ENCODE peak calls at places on chromosome 7, in six cellular contexts. One of them, this sample, is unnamed.

GRCh38 chr7:43954524-43955228 is 28.4 kb downstream of the UBE2D4 start:
- DNase-seq in NCI-H1092 treated with DMSO at 0.1 percent for 48 hours: no peak
- DNase-seq in NCI-H345: peak
- DNase-seq in NCI-H69: peak
- DNase-seq in aorta: no peak
- DNase-seq in HL-60: peak
- DNase-seq in this sample: peak

GRCh38 chr7:148379693-148380092 is 210.9 kb upstream of the C7orf33 start:
- DNase-seq in NCI-H345: no peak
- DNase-seq in aorta: no peak
- DNase-seq in NCI-H1092 treated with DMSO at 0.1 percent for 48 hours: no peak
- DNase-seq in NCI-H69: no peak
- DNase-seq in HL-60: no peak
- DNase-seq in this sample: no peak

GRCh38 chr7:98398567-98399372 is 2.1 kb downstream of the BAIAP2L1 start:
- DNase-seq in NCI-H69: peak
- DNase-seq in aorta: no peak
- DNase-seq in NCI-H345: no peak
- DNase-seq in NCI-H1092 treated with DMSO at 0.1 percent for 48 hours: no peak
- DNase-seq in HL-60: no peak
- DNase-seq in this sample: peak

GRCh38 chr7:70612811-70613210 is 519.1 kb upstream of the GALNT17 start:
- DNase-seq in HL-60: no peak
- DNase-seq in NCI-H345: peak
- DNase-seq in NCI-H1092 treated with DMSO at 0.1 percent for 48 hours: peak
- DNase-seq in aorta: no peak
- DNase-seq in NCI-H69: peak
- DNase-seq in this sample: no peak

GRCh38 chr7:77326131-77326530 is 90.0 kb downstream of the GSAP start:
- DNase-seq in HL-60: no peak
- DNase-seq in aorta: no peak
- DNase-seq in NCI-H69: no peak
- DNase-seq in NCI-H1092 treated with DMSO at 0.1 percent for 48 hours: no peak
- DNase-seq in NCI-H345: no peak
- DNase-seq in this sample: no peak

GRCh38 chr7:111732923-111733322 is 170.6 kb upstream of the IMMP2L start:
- DNase-seq in aorta: no peak
- DNase-seq in HL-60: no peak
- DNase-seq in NCI-H345: no peak
- DNase-seq in NCI-H69: no peak
- DNase-seq in NCI-H1092 treated with DMSO at 0.1 percent for 48 hours: no peak
- DNase-seq in this sample: no peak

GRCh38 chr7:99036531-99037175 is 107.3 kb downstream of the SMURF1 start:
- DNase-seq in NCI-H1092 treated with DMSO at 0.1 percent for 48 hours: no peak
- DNase-seq in NCI-H69: peak
- DNase-seq in aorta: no peak
- DNase-seq in NCI-H345: no peak
- DNase-seq in HL-60: peak
- DNase-seq in this sample: no peak

GRCh38 chr7:353746-354325 is 63.9 kb downstream of the FOXL3 start:
- DNase-seq in aorta: no peak
- DNase-seq in HL-60: no peak
- DNase-seq in NCI-H345: no peak
- DNase-seq in NCI-H69: no peak
- DNase-seq in NCI-H1092 treated with DMSO at 0.1 percent for 48 hours: no peak
- DNase-seq in this sample: no peak

GRCh38 chr7:47570649-47571050 is 11.3 kb downstream of the TNS3 start:
- DNase-seq in HL-60: no peak
- DNase-seq in NCI-H1092 treated with DMSO at 0.1 percent for 48 hours: peak
- DNase-seq in aorta: no peak
- DNase-seq in NCI-H345: no peak
- DNase-seq in NCI-H69: peak
- DNase-seq in this sample: no peak

GRCh38 chr7:80499350-80499955 is 12.4 kb downstream of the GNAT3 start:
- DNase-seq in aorta: no peak
- DNase-seq in NCI-H1092 treated with DMSO at 0.1 percent for 48 hours: no peak
- DNase-seq in NCI-H345: no peak
- DNase-seq in NCI-H69: peak
- DNase-seq in HL-60: no peak
- DNase-seq in this sample: no peak

GRCh38 chr7:82672078-82672477 is 228.5 kb upstream of the CACNA2D1 start:
- DNase-seq in HL-60: no peak
- DNase-seq in NCI-H1092 treated with DMSO at 0.1 percent for 48 hours: no peak
- DNase-seq in aorta: no peak
- DNase-seq in NCI-H69: no peak
- DNase-seq in NCI-H345: no peak
- DNase-seq in this sample: no peak

GRCh38 chr7:17520941-17521340 is 222.5 kb downstream of the AHR start:
- DNase-seq in aorta: no peak
- DNase-seq in HL-60: no peak
- DNase-seq in NCI-H1092 treated with DMSO at 0.1 percent for 48 hours: no peak
- DNase-seq in NCI-H345: no peak
- DNase-seq in NCI-H69: no peak
- DNase-seq in this sample: no peak

GRCh38 chr7:135207739-135208416 is 3.4 kb downstream of the WDR91 start:
- DNase-seq in NCI-H345: no peak
- DNase-seq in HL-60: no peak
- DNase-seq in aorta: no peak
- DNase-seq in NCI-H1092 treated with DMSO at 0.1 percent for 48 hours: no peak
- DNase-seq in NCI-H69: no peak
- DNase-seq in this sample: no peak

GRCh38 chr7:28036748-28037147 is 143.8 kb downstream of the JAZF1 start:
- DNase-seq in NCI-H345: no peak
- DNase-seq in aorta: no peak
- DNase-seq in NCI-H69: no peak
- DNase-seq in NCI-H1092 treated with DMSO at 0.1 percent for 48 hours: no peak
- DNase-seq in HL-60: no peak
- DNase-seq in this sample: no peak

GRCh38 chr7:101990811-101991418 is 173.5 kb downstream of the CUX1 start:
- DNase-seq in aorta: no peak
- DNase-seq in NCI-H345: no peak
- DNase-seq in NCI-H69: no peak
- DNase-seq in NCI-H1092 treated with DMSO at 0.1 percent for 48 hours: no peak
- DNase-seq in HL-60: no peak
- DNase-seq in this sample: no peak

GRCh38 chr7:101089876-101090275 is 4.6 kb downstream of the TRIM56 start:
- DNase-seq in HL-60: no peak
- DNase-seq in aorta: no peak
- DNase-seq in NCI-H345: no peak
- DNase-seq in NCI-H69: no peak
- DNase-seq in NCI-H1092 treated with DMSO at 0.1 percent for 48 hours: no peak
- DNase-seq in this sample: no peak

GRCh38 chr7:20749896-20750295 is 36.8 kb downstream of the SP8 start:
- DNase-seq in NCI-H69: no peak
- DNase-seq in HL-60: no peak
- DNase-seq in NCI-H345: no peak
- DNase-seq in aorta: no peak
- DNase-seq in NCI-H1092 treated with DMSO at 0.1 percent for 48 hours: no peak
- DNase-seq in this sample: no peak

GRCh38 chr7:1537631-1538412 is 7.3 kb downstream of the MAFK start:
- DNase-seq in HL-60: no peak
- DNase-seq in NCI-H69: peak
- DNase-seq in NCI-H1092 treated with DMSO at 0.1 percent for 48 hours: no peak
- DNase-seq in NCI-H345: no peak
- DNase-seq in aorta: peak
- DNase-seq in this sample: peak

GRCh38 chr7:2452074-2452507 is 24.1 kb downstream of the GRIFIN start:
- DNase-seq in NCI-H1092 treated with DMSO at 0.1 percent for 48 hours: peak
- DNase-seq in HL-60: peak
- DNase-seq in NCI-H345: no peak
- DNase-seq in aorta: no peak
- DNase-seq in NCI-H69: no peak
- DNase-seq in this sample: no peak

GRCh38 chr7:109836016-109836415 is 1254.9 kb upstream of the LRRN3 start:
- DNase-seq in NCI-H69: no peak
- DNase-seq in HL-60: no peak
- DNase-seq in aorta: no peak
- DNase-seq in NCI-H1092 treated with DMSO at 0.1 percent for 48 hours: no peak
- DNase-seq in NCI-H345: no peak
- DNase-seq in this sample: no peak

GRCh38 chr7:128259131-128260056 is 18.3 kb downstream of the LEP start:
- DNase-seq in NCI-H69: peak
- DNase-seq in NCI-H345: no peak
- DNase-seq in NCI-H1092 treated with DMSO at 0.1 percent for 48 hours: no peak
- DNase-seq in aorta: no peak
- DNase-seq in HL-60: no peak
- DNase-seq in this sample: no peak

GRCh38 chr7:122289426-122289825 is 15.1 kb downstream of the FEZF1 start:
- DNase-seq in aorta: no peak
- DNase-seq in NCI-H69: no peak
- DNase-seq in NCI-H1092 treated with DMSO at 0.1 percent for 48 hours: no peak
- DNase-seq in HL-60: no peak
- DNase-seq in NCI-H345: no peak
- DNase-seq in this sample: no peak

GRCh38 chr7:710161-710560 is 16.3 kb upstream of the DNAAF5 start:
- DNase-seq in HL-60: no peak
- DNase-seq in NCI-H69: no peak
- DNase-seq in NCI-H345: no peak
- DNase-seq in aorta: peak
- DNase-seq in NCI-H1092 treated with DMSO at 0.1 percent for 48 hours: no peak
- DNase-seq in this sample: no peak

GRCh38 chr7:128209229-128210035 is 31.6 kb upstream of the LEP start:
- DNase-seq in aorta: peak
- DNase-seq in NCI-H1092 treated with DMSO at 0.1 percent for 48 hours: peak
- DNase-seq in HL-60: peak
- DNase-seq in NCI-H69: peak
- DNase-seq in NCI-H345: peak
- DNase-seq in this sample: peak

GRCh38 chr7:133355325-133355708 is 102.4 kb downstream of the EXOC4 start:
- DNase-seq in NCI-H69: no peak
- DNase-seq in aorta: no peak
- DNase-seq in NCI-H345: no peak
- DNase-seq in HL-60: no peak
- DNase-seq in NCI-H1092 treated with DMSO at 0.1 percent for 48 hours: no peak
- DNase-seq in this sample: no peak

GRCh38 chr7:86950944-86951343 is 108.5 kb downstream of the ELAPOR2 start:
- DNase-seq in NCI-H345: no peak
- DNase-seq in NCI-H69: no peak
- DNase-seq in NCI-H1092 treated with DMSO at 0.1 percent for 48 hours: no peak
- DNase-seq in HL-60: no peak
- DNase-seq in aorta: no peak
- DNase-seq in this sample: no peak

GRCh38 chr7:55020481-55020871 is 1.7 kb downstream of the EGFR start:
- DNase-seq in NCI-H1092 treated with DMSO at 0.1 percent for 48 hours: no peak
- DNase-seq in HL-60: no peak
- DNase-seq in NCI-H345: no peak
- DNase-seq in aorta: peak
- DNase-seq in NCI-H69: no peak
- DNase-seq in this sample: peak

GRCh38 chr7:50304158-50304910 is at the start of gene IKZF1:
- DNase-seq in HL-60: peak
- DNase-seq in NCI-H1092 treated with DMSO at 0.1 percent for 48 hours: no peak
- DNase-seq in NCI-H69: peak
- DNase-seq in aorta: peak
- DNase-seq in NCI-H345: peak
- DNase-seq in this sample: peak

This sample was measured in NCI-H1105.